ENCODE peak calls at places on chromosomes 1 and 21, in eight cellular contexts. J is substantia nigra; Z is lung microvascular endothelial cell; H is NCI-H1694 treated with DMSO at 0.1 percent for 48 hours; E is stimulated activated effector memory CD8-positive, alpha-beta T cell treated with anti-CD3 and anti-CD28 coated beads, Interleukin-12 subunit alpha, Interleukin-12 subunit beta, amount 100 ng/mL, for 72 hours; K is cerebellum; O is AG04450; T is stimulated activated CD4-positive, alpha-beta T cell treated with anti-CD3 and anti-CD28 coated beads, Interleukin-1b, Interleukin-23, amount 100 ng/mL, for 24 hours. Y is an unnamed sample.

GRCh38 chr1:8425150-8425780 is 107.4 kb downstream of the SLC45A1 start:
- DNase-seq in Z (no peak), H (no peak), O (no peak), K (no peak), T (no peak), E (no peak), J (no peak), Y (no peak)

GRCh38 chr21:43297411-43297981 is 128.7 kb downstream of the CRYAA start:
- DNase-seq in Z (no peak), H (no peak), T (no peak), E (no peak), K (no peak), O (no peak), J (no peak), Y (no peak)

GRCh38 chr1:157770442-157771043 is 6.4 kb downstream of the FCRL2 start:
- DNase-seq in T (no peak), H (no peak), Z (peak; percentile 4), E (no peak), O (no peak), J (no peak), K (no peak), Y (peak; percentile 63)

GRCh38 chr1:55727010-55727409 is 511.8 kb upstream of the USP24 start:
- DNase-seq in J (no peak), K (no peak), Z (no peak), O (no peak), T (no peak), H (no peak), E (no peak), Y (no peak)

GRCh38 chr1:212529211-212529731 is 79.3 kb upstream of the ATF3 start:
- DNase-seq in K (no peak), J (no peak), E (no peak), T (no peak), O (no peak), H (no peak), Z (no peak), Y (no peak)

GRCh38 chr1:178057131-178057765 is 36.7 kb upstream of the RASAL2 start:
- DNase-seq in H (no peak), T (no peak), J (no peak), E (no peak), Z (peak; percentile 38), K (no peak), O (no peak), Y (peak; percentile 52)

GRCh38 chr21:42426424-42426823 is 22.7 kb downstream of the UBASH3A start:
- DNase-seq in T (no peak), E (no peak), J (no peak), K (no peak), O (no peak), Z (no peak), H (no peak), Y (no peak)

GRCh38 chr1:175599212-175599681 is 144.1 kb downstream of the TNR start:
- DNase-seq in H (no peak), E (no peak), Z (no peak), O (no peak), K (peak; percentile 38), J (no peak), T (no peak), Y (no peak)

GRCh38 chr1:221397141-221397540 is 344.7 kb downstream of the DUSP10 start:
- DNase-seq in Z (no peak), O (no peak), H (no peak), E (no peak), K (no peak), J (no peak), T (no peak), Y (no peak)

GRCh38 chr1:21553116-21553926 is 44.1 kb downstream of the ALPL start:
- DNase-seq in J (no peak), K (no peak), H (no peak), T (no peak), Z (no peak), O (peak; percentile 80), E (no peak), Y (no peak)

GRCh38 chr1:239858058-239858457 is 233.6 kb upstream of the FMN2 start:
- DNase-seq in E (no peak), K (no peak), J (no peak), O (no peak), T (no peak), H (no peak), Z (no peak), Y (peak; percentile 62)

GRCh38 chr1:19563336-19564097 is 78.2 kb upstream of the CAPZB start:
- DNase-seq in Z (no peak), H (no peak), T (no peak), K (no peak), J (no peak), E (no peak), O (peak; percentile 13), Y (no peak)

GRCh38 chr21:45320261-45320990 is 32.7 kb upstream of the POFUT2 start:
- DNase-seq in J (no peak), Z (no peak), T (no peak), K (no peak), E (no peak), H (no peak), O (no peak), Y (no peak)

GRCh38 chr1:226736001-226736907 is 2.8 kb downstream of the ITPKB start:
- DNase-seq in K (peak; percentile 39), T (no peak), J (no peak), Z (no peak), O (no peak), H (no peak), E (no peak), Y (peak; percentile 50)

GRCh38 chr1:173330149-173330951 is 123.2 kb upstream of the TNFSF4 start:
- DNase-seq in T (no peak), K (no peak), E (no peak), H (no peak), O (no peak), Z (peak; percentile 74), J (no peak), Y (peak; percentile 30)

GRCh38 chr1:106120789-106121188 is 935.7 kb upstream of the PRMT6 start:
- DNase-seq in T (no peak), K (no peak), E (no peak), J (no peak), O (no peak), Z (no peak), H (no peak), Y (no peak)

GRCh38 chr1:168112673-168113305 is 23.9 kb downstream of the GPR161 start:
- DNase-seq in K (no peak), J (no peak), E (peak; percentile 54), Z (peak; percentile 84), O (peak; percentile 36), H (peak; percentile 28), T (peak; percentile 29), Y (peak; percentile 92)

Y was measured in SK-MEL-5.